ENCODE peak calls at places on chromosomes 11 and 22, in nine cellular contexts. F is hepatocyte; S is brain microvascular endothelial cell; U is cardiac fibroblast; K is pancreas; Z is tibial artery; I is GM23248; G is astrocyte; E is CD4-positive, alpha-beta memory T cell. M is an unnamed sample.

GRCh38 chr22:46750861-46751260 is 11.6 kb upstream of the TBC1D22A start:
- DNase-seq in S (no peak), U (no peak), G (no peak), I (no peak), F (no peak), E (no peak), K (no peak), Z (no peak), M (no peak)

GRCh38 chr11:45178890-45179663 is 32.6 kb downstream of the PRDM11 start:
- DNase-seq in S (peak; percentile 74), U (peak; percentile 52), E (no peak), Z (no peak), G (peak; percentile 84), I (peak; percentile 41), K (no peak), F (no peak), M (peak; percentile 46)

GRCh38 chr11:80167766-80168165 is 726.9 kb upstream of the TENM4 start:
- DNase-seq in S (no peak), U (no peak), K (no peak), F (no peak), Z (no peak), E (no peak), I (peak; percentile 0), G (peak; percentile 28), M (no peak)

GRCh38 chr11:121555172-121555571 is 102.4 kb upstream of the SORL1-AS1 start:
- DNase-seq in S (no peak), E (no peak), F (no peak), I (no peak), U (no peak), Z (no peak), K (no peak), G (no peak), M (no peak)

GRCh38 chr11:5524756-5525155 is 8.3 kb upstream of the UBQLNL start:
- DNase-seq in S (no peak), Z (no peak), F (no peak), K (no peak), U (no peak), I (no peak), G (no peak), E (no peak), M (no peak)

GRCh38 chr11:103234974-103235373 is 125.7 kb downstream of the DYNC2H1 start:
- DNase-seq in K (no peak), E (no peak), U (peak; percentile 56), G (peak; percentile 75), S (no peak), Z (no peak), F (no peak), I (peak; percentile 83), M (peak; percentile 44)

GRCh38 chr22:46049726-46050450 is 72.9 kb upstream of the WNT7B start:
- DNase-seq in K (peak; percentile 8), F (no peak), I (no peak), E (no peak), Z (peak; percentile 59), S (no peak), U (no peak), G (no peak), M (no peak)

GRCh38 chr22:20066617-20067383 is 13.2 kb upstream of the DGCR8 start:
- DNase-seq in I (no peak), E (no peak), S (no peak), U (no peak), G (no peak), Z (no peak), F (no peak), K (no peak), M (no peak)

GRCh38 chr11:127454856-127455255 is 454.3 kb upstream of the KIRREL3 start:
- DNase-seq in S (no peak), I (no peak), G (no peak), F (peak; percentile 34), E (no peak), U (no peak), K (no peak), Z (no peak), M (no peak)

GRCh38 chr11:67483901-67484665 is 1.3 kb downstream of the AIP start:
- DNase-seq in G (no peak), F (no peak), E (peak; percentile 80), K (no peak), U (no peak), I (no peak), Z (no peak), S (no peak), M (no peak)

GRCh38 chr11:93773601-93774200 is 10.4 kb upstream of the MED17 start:
- DNase-seq in I (no peak), F (no peak), G (no peak), K (no peak), U (no peak), E (no peak), S (no peak), Z (no peak), M (no peak)

GRCh38 chr11:131253885-131254204 is 116.6 kb upstream of the NTM start:
- DNase-seq in I (peak; percentile 26), U (no peak), Z (no peak), G (no peak), K (no peak), E (no peak), F (peak; percentile 23), S (no peak), M (no peak)
- H3K4me3 ChIP-seq in I (no peak overlapping the region), U (no peak overlapping the region), Z (no peak overlapping the region), G (peak overlapping the region; percentile 20), K (no peak overlapping the region), E (no peak overlapping the region), F (no peak overlapping the region), S (no peak overlapping the region), M (no peak overlapping the region)

GRCh38 chr11:66118847-66119246 is 48.8 kb downstream of the PACS1 start:
- DNase-seq in G (no peak), S (no peak), Z (no peak), F (no peak), K (no peak), I (no peak), U (no peak), E (no peak), M (no peak)

GRCh38 chr11:66116576-66117361 is 46.7 kb downstream of the PACS1 start:
- DNase-seq in I (no peak), E (no peak), U (no peak), S (no peak), K (no peak), G (no peak), F (no peak), Z (no peak), M (no peak)

GRCh38 chr11:66113132-66113856 is 43.2 kb downstream of the PACS1 start:
- DNase-seq in U (peak; percentile 94), K (no peak), Z (no peak), S (peak; percentile 84), E (no peak), I (peak; percentile 94), F (peak; percentile 65), G (peak; percentile 89), M (no peak)

GRCh38 chr11:66112640-66113098 is 42.6 kb downstream of the PACS1 start:
- DNase-seq in Z (no peak), S (peak; percentile 63), G (peak; percentile 76), I (peak; percentile 86), F (no peak), K (no peak), E (no peak), U (peak; percentile 88), M (no peak)

DNA sequence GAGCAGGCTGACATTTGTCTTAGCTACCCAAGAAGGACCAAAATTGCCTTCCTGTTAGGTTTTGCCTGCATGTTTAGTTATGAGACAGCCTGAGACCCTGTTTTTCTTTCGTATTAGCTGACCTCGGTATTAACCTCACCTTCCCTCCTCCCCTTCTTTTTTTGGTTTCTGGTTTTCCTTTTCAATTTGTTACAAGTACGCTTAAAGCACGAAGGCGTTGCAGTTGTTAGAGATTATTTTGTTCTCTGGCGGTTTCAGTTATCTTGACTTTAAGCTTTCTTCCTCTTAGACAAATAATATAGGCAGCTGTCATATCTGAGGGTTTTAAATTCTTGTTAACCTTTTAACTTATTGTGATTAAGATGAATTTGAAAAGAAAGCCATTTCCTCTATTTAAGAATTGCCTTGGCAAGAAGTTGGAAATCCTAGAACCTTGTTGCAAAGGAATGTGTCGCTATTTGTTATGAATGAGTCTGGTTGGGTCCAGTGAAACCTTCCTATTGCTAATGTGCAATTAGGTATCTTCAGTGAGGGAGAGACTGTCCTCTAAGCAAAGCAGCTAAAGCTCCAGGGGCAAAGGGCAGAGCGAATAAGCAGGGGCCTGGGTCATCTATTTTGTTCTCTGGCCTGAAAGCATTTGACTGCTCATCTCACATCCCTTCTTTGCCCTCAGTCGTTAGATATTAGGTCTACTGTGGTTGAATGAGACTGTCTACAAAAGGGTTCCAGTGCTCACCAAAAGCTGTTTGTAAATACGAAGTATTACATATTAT is 45.8 kb downstream of the PACS1 start:
- DNase-seq in Z (no peak), I (no peak), S (no peak), F (no peak), E (peak; percentile 74), G (peak; percentile 72), K (no peak), U (no peak), M (no peak)
- H3K4me3 ChIP-seq in Z (no peak overlapping the region), I (no peak overlapping the region), S (no peak overlapping the region), F (no peak overlapping the region), E (peak overlapping the region; percentile 5), G (no peak overlapping the region), K (no peak overlapping the region), U (no peak overlapping the region), M (no peak overlapping the region)

DNA sequence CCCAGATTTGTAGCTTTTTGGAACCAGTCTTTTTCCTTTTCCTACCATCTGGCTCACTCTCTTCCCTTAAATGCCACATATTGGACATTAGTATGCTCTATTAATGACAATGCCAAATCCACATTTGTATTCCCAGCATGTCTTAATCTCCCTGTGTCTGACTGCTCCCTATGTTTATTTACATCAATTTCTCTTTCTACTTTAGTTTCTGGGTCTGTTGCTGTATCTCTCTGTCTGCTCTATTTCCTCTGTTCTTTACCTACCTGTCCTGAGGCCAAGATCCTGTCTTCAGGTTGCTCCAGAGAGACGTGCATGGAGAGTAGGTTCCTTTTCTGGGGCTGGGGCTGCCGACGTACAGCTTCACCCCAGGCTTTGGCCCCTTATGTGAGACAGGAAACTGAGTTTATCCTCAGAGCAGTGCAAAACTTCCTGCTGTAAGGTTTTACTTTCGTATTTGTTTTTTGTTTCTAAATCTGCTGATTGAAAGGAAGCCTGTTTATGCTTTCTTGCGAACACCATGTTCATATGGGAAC is 25.6 kb downstream of the OR2AG2 start:
- DNase-seq in G (no peak), F (no peak), U (peak; percentile 6), K (no peak), E (peak; percentile 60), Z (no peak), S (no peak), I (no peak), M (no peak)
- H3K4me3 ChIP-seq in G (no peak overlapping the region), F (no peak overlapping the region), U (no peak overlapping the region), K (no peak overlapping the region), E (peak overlapping the region; percentile 75), Z (no peak overlapping the region), S (no peak overlapping the region), I (no peak overlapping the region), M (no peak overlapping the region)

DNA sequence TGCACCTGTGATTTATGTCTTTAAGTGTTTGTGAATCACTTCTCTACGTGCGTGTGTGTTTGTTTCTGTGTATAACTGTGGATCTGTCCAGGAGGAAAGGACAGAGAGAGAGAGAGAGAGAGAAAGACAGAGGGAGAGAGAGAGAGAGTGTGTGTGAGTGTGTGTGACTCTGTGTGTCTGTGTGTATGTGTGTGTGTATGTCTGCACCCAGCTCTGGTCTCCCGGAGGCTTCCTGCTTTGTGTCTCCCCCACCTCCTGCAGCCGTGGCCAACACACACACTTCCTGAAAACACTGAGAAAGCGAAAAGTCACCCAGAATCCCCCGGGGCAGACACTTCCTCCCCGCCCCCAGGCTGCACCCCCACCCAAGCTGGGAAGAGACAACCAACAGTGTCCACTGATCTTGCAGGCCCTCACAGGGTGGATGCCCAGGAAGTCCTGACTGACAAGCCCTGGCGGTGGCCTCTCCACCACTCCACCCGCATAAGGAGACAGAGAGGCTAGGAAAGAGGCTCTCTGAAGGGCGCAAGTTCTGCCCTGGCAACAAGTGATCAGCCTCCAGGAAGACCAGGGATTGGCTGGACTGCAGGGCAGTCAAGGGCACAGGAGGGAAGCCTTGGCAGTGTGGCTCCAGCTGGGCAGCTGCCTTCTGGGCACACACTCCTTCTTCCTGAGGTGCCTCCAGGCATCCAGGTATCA is 30.0 kb downstream of the ARAP1 start:
- DNase-seq in S (peak; percentile 90), G (peak; percentile 90), K (peak; percentile 87), Z (peak; percentile 95), E (peak; percentile 89), U (peak; percentile 93), I (peak; percentile 90), F (peak; percentile 88), M (no peak)
- H3K4me3 ChIP-seq in S (peak overlapping the region; percentile 61), G (peak overlapping the region; percentile 58), K (peak overlapping the region; percentile 44), Z (peak overlapping the region; percentile 72), E (peak overlapping the region; percentile 98), U (peak overlapping the region; percentile 71), I (peak overlapping the region; percentile 91), F (peak overlapping the region; percentile 19), M (peak overlapping the region; percentile 64)

M was measured in retinal pigment epithelial cell.